ENCODE peak calls at places on chromosome 3, in five cellular contexts. D is esophagus squamous epithelium, Q is glutamatergic neuron, T is epithelial cell of esophagus, N is sigmoid colon. K is an unnamed sample.

GRCh38 chr3:113231827-113232253 is 20.5 kb downstream of the BOC start:
- DNase-seq in D (no peak), N (no peak), T (peak), Q (no peak), K (no peak)

GRCh38 chr3:10764314-10765051 is 51.5 kb upstream of the SLC6A11 start:
- DNase-seq in T (no peak), N (no peak), D (no peak), Q (peak), K (peak)

GRCh38 chr3:99846472-99846871 is 28.8 kb downstream of the CMSS1 start:
- DNase-seq in N (peak), Q (no peak), T (peak), D (no peak), K (no peak)

GRCh38 chr3:113070226-113071220 is 79.7 kb downstream of the GTPBP8 start:
- DNase-seq in Q (no peak), D (no peak), T (peak), N (no peak), K (no peak)

GRCh38 chr3:147945968-147946519 is 536.9 kb downstream of the ZIC1 start:
- DNase-seq in N (peak), Q (peak), D (no peak), T (peak), K (peak)

GRCh38 chr3:43142472-43142871 is 36.6 kb upstream of the POMGNT2 start:
- DNase-seq in T (no peak), Q (no peak), N (no peak), D (no peak), K (no peak)

GRCh38 chr3:111151438-111151837 is 79.8 kb downstream of the NECTIN3 start:
- DNase-seq in T (peak), N (no peak), Q (no peak), D (no peak), K (no peak)

GRCh38 chr3:164406281-164406680 is 672.0 kb downstream of the SI start:
- DNase-seq in T (no peak), Q (no peak), D (no peak), N (no peak), K (no peak)

GRCh38 chr3:17605032-17605431 is 137.4 kb downstream of the TBC1D5 start:
- DNase-seq in D (no peak), T (peak), N (no peak), Q (no peak), K (no peak)

GRCh38 chr3:98778852-98779379 is 15.8 kb downstream of the ST3GAL6 start:
- DNase-seq in Q (no peak), N (no peak), T (peak), D (no peak), K (no peak)

GRCh38 chr3:6418492-6418891 is 442.4 kb upstream of the GRM7 start:
- DNase-seq in Q (no peak), N (no peak), T (no peak), D (no peak), K (no peak)

GRCh38 chr3:77186728-77187127 is 146.8 kb downstream of the ROBO2 start:
- DNase-seq in N (no peak), T (peak), Q (no peak), D (no peak), K (no peak)

GRCh38 chr3:44530957-44531356 is 24.0 kb upstream of the ZKSCAN7 start:
- DNase-seq in D (no peak), N (no peak), T (no peak), Q (no peak), K (no peak)

GRCh38 chr3:123723527-123724168 is 138.8 kb upstream of the HACD2 start:
- DNase-seq in D (no peak), Q (peak), N (peak), T (peak), K (peak)

GRCh38 chr3:170469151-170470062 is 50.7 kb downstream of the CLDN11 start:
- DNase-seq in N (peak), T (peak), D (no peak), Q (no peak), K (no peak)

GRCh38 chr3:22900296-22900695 is 302.8 kb upstream of the UBE2E2 start:
- DNase-seq in N (no peak), Q (no peak), T (peak), D (no peak), K (no peak)

GRCh38 chr3:128366136-128366535 is 100.6 kb downstream of the DNAJB8 start:
- DNase-seq in Q (no peak), D (no peak), N (no peak), T (no peak), K (no peak)

GRCh38 chr3:105594219-105594618 is 227.5 kb downstream of the ALCAM start:
- DNase-seq in Q (no peak), D (no peak), N (no peak), T (peak), K (no peak)

GRCh38 chr3:183930069-183930468 is 45.4 kb upstream of the PARL start:
- DNase-seq in Q (no peak), N (no peak), T (no peak), D (no peak), K (no peak)

GRCh38 chr3:40887012-40887411 is 312.3 kb upstream of the CTNNB1 start:
- DNase-seq in T (no peak), Q (no peak), N (no peak), D (no peak), K (no peak)

GRCh38 chr3:40891186-40891585 is 308.1 kb upstream of the CTNNB1 start:
- DNase-seq in N (no peak), D (no peak), T (no peak), Q (no peak), K (no peak)

DNA sequence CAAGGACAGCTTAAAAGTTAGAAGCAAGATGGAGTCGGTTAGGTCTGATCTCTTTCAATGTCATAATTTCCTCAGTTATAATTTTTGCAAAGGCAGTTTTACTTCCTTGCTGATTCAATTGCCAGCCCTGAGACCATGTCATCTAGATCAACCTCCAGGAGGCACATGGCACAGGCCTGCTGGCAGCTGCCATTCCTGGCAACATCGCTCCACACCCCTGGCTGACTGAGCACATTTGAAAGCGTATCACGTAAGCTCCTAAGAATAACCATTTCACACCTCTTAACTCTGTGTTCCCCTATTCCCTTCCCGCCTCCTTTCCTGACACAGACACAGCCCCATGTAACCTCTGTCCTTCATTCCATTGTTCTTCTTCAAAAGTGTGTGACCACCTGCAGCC is 313.9 kb upstream of the CTNNB1 start:
- DNase-seq in D (no peak), Q (no peak), N (no peak), T (no peak), K (no peak)
- TF ChIP-seq CTCF in D (no peak), Q (no peak), N (no peak), T (no peak), K (no peak)

DNA sequence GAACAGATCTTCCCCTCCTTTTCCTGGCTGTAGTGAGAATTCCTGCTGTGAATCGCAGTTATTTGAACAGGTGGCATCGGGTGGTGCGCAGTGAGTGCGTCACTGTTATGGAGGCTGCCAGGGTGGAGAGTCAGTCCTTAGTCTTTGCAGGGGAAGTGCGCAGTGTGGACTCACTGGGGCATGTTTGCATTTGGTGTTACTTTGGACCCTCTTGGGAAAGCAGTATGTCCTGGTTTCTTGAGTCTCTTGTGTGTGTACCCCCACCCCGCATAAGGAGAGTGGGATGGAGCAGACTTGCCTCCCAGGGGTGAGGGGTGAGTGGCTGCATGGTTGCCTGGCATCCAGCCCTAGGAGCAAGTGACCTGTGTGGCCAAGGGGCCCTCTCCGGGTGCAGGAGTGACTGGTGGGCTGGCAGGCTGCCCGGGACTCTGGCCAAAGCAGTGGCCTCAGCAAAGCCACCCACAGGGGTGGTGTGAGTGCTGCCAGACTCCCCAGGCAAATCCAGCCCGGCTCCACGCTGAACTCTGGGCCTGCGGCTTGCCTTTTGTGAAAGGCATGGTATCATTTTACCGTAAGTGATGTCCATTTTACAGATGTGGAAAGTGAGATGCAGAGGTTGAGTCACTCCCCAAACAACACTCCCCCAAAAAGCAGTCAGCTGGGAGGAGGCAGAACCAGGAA is 46.4 kb downstream of the DNASE1L3 start:
- DNase-seq in D (no peak), Q (no peak), T (no peak), N (peak), K (no peak)
- TF ChIP-seq CTCF in D (no peak), Q (no peak), T (no peak), N (no peak), K (no peak)

DNA sequence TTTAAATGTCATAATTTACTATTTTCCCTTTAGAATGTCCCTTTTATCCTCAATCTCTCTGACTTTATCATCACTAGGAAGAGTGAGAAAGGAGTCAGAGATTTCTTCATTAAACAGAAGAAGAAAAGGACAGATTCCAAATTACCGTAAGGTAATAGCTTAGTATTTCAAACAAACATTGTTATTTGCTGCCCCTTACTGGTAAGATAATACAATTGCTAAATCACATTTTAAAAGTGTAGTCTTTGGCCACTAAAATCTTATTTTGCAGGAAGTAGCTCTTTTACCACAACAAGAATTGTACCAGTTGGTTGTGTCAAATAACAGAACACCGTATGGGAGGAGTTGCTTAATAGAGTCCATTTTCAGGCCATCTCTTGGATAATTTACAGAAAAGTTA is 53.7 kb downstream of the CGGBP1 start:
- DNase-seq in N (no peak), T (peak), Q (no peak), D (no peak), K (peak)
- TF ChIP-seq CTCF in N (no peak), T (peak), Q (no peak), D (peak), K (peak)

DNA sequence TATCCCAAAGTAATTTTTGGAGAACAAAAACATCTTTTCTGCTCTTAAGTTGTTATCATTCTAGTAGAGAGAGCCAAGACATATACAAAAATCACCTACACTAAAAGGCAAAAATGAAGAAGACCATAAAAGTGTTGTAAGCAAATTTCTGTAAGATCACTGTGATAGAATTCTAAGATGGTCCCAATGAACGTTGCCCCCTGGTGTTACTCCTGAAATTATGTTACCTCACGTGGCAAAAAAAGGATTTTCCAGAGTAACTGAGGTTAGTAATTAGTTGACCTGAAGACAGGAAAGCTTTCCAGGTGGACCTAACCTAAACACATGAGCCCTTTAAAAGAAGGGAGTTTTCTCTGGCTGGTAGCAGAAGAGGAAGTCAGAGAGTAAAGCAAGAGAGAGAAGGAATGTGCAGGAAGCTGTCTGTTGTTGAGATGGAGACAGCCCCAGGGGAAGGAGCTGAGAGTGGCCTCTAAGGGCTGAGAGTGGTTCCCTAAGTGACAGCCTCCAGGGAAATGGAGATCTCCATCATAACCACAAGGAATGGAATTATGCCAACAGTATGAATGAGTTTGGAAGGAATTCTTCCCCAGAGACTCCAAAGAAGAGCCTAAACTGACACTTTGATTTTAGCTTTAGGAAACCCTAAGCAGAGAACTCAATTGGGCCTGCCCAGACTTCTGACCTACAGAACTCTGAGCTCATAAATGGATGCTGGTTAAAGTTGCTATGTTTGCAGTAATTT is 205.9 kb downstream of the CD47 start:
- DNase-seq in D (no peak), T (no peak), N (no peak), Q (no peak), K (peak)
- TF ChIP-seq CTCF in D (no peak), T (no peak), N (no peak), Q (no peak), K (peak)

GRCh38 chr3:131216801-131217200 is 164.8 kb upstream of the NUDT16 start:
- DNase-seq in T (peak), N (no peak), D (no peak), Q (no peak), K (peak)
- TF ChIP-seq CTCF in T (no peak), N (no peak), D (no peak), Q (no peak), K (no peak)

DNA sequence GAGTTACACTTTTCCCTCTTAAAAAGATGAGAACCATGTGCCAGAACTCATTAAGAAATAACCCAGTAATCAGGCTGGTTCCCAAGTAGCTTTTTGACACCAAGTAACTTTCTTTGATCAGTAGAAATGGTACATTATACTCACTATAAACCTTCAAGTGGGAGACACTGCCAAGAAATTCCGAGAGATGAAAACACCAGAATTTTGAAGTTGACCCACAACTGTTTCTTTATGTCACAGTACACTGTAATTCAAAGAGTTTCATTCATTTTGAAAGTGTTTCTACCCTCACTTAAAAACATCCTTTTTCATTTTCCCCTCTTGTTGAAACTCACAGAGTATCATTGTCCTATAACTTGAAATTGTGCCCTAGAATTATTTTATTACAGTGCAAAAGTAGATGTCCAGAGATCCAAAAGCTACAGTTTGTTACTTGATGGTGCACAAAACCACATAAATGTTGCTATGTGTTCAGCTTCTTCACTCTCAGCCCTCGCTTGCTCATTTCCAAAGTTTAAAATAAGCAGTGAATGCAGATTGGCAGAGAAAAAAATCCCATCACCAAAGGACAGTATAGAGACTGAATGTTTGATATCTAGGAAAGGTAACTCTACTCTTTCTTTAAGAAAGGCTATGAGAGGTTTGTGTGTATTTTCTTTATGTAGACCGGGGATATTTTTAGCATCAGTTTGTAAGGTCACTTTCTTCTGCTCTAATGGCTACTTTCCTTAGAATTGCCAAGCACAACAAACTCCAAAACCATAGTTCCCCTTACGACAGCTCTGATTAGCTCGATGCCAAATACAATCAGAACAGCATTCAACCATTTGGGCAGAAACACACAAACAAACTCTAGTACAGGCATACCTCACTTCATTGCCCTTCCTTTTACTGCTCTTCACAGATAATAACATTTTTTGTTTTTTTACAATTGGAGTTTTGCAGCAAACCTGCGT is 164.3 kb upstream of the CCDC54 start:
- DNase-seq in D (no peak), Q (no peak), T (no peak), N (no peak), K (no peak)
- TF ChIP-seq CTCF in D (no peak), Q (no peak), T (no peak), N (no peak), K (no peak)

DNA sequence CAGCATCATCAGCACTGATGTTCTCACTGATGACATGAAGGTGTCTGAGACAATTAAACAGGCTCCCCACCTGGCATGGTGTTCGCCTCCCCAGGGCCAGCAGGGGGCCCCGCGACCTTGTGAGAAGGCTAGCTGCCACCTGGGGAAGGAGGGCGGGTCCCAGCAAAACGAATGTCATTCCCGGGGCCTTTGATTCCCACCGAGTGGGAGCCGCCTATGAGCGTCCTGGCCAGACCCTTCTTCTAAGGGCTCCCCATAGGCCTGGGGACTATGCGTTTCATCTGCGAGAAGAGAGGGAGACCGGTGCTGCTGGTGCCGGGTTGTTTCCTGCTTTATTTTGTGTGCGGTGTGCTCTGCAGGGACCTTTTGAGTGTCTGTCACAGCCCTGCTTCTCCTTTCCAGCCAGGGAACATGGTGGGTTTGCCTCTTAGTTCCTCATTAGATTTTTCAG is 20.5 kb upstream of the MINDY4B start:
- DNase-seq in D (no peak), T (peak), N (no peak), Q (peak), K (peak)
- TF ChIP-seq CTCF in D (peak), T (peak), N (peak), Q (peak), K (peak)